ENCODE peak calls at places on chromosome 6, in eight cellular contexts. U, A, Z, P, H, B, J and Y are unnamed samples.

GRCh38 chr6:138455746-138456392 is 43.4 kb downstream of the NHSL1 start:
- DNase-seq in Z (no peak), J (no peak), U (no peak), P (no peak), A (peak; percentile 77), B (no peak), H (no peak), Y (no peak)

GRCh38 chr6:22147469-22147815 is 149.4 kb downstream of the PRL start:
- DNase-seq in J (no peak), Z (no peak), H (no peak), B (no peak), A (no peak), U (no peak), P (no peak), Y (no peak)

GRCh38 chr6:165615629-165616028 is 47.4 kb downstream of the PDE10A start:
- DNase-seq in J (no peak), P (no peak), Z (no peak), B (peak; percentile 50), U (no peak), H (peak; percentile 17), A (peak; percentile 8), Y (no peak)

GRCh38 chr6:32046450-32047083 is 8.4 kb downstream of the CYP21A2 start:
- DNase-seq in H (no peak), J (no peak), P (no peak), U (peak; percentile 57), Z (peak; percentile 78), B (peak; percentile 35), A (no peak), Y (peak; percentile 70)

GRCh38 chr6:158207452-158207788 is 39.3 kb downstream of the GTF2H5 start:
- DNase-seq in A (peak; percentile 82), P (no peak), B (no peak), U (no peak), H (no peak), J (no peak), Z (no peak), Y (no peak)

GRCh38 chr6:144675231-144675861 is 390.2 kb downstream of the UTRN start:
- DNase-seq in P (no peak), H (no peak), U (no peak), B (no peak), Z (peak; percentile 24), A (peak; percentile 24), J (no peak), Y (no peak)

GRCh38 chr6:41027799-41028617 is 11.0 kb downstream of the UNC5CL start:
- DNase-seq in J (no peak), U (peak; percentile 82), Z (peak; percentile 92), H (peak; percentile 75), A (peak; percentile 30), P (peak; percentile 92), B (peak; percentile 90), Y (peak; percentile 96)

GRCh38 chr6:16321341-16321710 is 82.9 kb downstream of the GMPR start:
- DNase-seq in Z (no peak), H (no peak), B (no peak), J (no peak), U (no peak), A (no peak), P (no peak), Y (no peak)

GRCh38 chr6:142944126-142945066 is 580 bp downstream of the HIVEP2 start:
- DNase-seq in H (peak; percentile 88), U (peak; percentile 78), J (no peak), Z (peak; percentile 96), P (peak; percentile 84), B (peak; percentile 42), A (no peak), Y (peak; percentile 95)

GRCh38 chr6:142945071-142945445 is at the start of gene HIVEP2:
- DNase-seq in U (peak; percentile 78), A (no peak), H (peak; percentile 84), P (peak; percentile 88), Z (peak; percentile 93), B (peak; percentile 45), J (no peak), Y (peak; percentile 94)

GRCh38 chr6:142942238-142942637 is 2.7 kb downstream of the HIVEP2 start:
- DNase-seq in B (no peak), Z (no peak), P (no peak), H (no peak), U (no peak), A (no peak), J (no peak), Y (no peak)

GRCh38 chr6:142942805-142943227 is 2.2 kb downstream of the HIVEP2 start:
- DNase-seq in B (peak; percentile 14), U (no peak), Z (no peak), A (no peak), P (no peak), H (peak; percentile 63), J (no peak), Y (no peak)

DNA sequence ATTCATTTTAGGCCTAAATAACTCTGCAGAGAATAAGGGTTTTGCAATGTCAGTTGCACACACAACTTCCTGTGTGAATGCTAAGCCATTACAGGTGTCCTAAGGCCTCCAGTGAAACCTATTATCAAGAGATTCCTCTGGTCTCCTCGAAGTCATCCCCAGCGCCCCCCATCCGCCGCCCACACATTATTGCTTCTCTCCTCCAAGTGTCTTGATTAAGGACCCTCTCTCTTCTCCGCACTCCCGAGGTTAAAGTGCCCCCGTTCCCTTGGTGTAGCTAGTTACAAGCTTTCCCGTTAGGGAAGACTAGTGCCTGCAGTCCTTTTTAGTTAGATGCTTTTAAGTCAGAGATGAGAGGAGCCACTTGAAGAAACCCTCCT is 1.2 kb downstream of the HIVEP2 start:
- DNase-seq in B (no peak), A (no peak), U (no peak), Z (peak; percentile 43), H (peak; percentile 80), J (no peak), P (no peak), Y (peak; percentile 78)
- TF ChIP-seq POLR2A in B (no peak), A (no peak), U (no peak), Z (no peak), H (no peak), J (no peak), P (no peak), Y (no peak)

GRCh38 chr6:132816665-132817064 is 2.3 kb downstream of the RPS12 start:
- DNase-seq in Z (no peak), H (peak; percentile 13), B (no peak), J (no peak), P (no peak), A (no peak), U (no peak), Y (no peak)
- TF ChIP-seq POLR2A in Z (no peak), H (no peak), B (no peak), J (no peak), P (no peak), A (no peak), U (no peak), Y (no peak)

GRCh38 chr6:33624856-33625255 is 3.7 kb downstream of the ITPR3 start:
- DNase-seq in H (no peak), A (no peak), U (no peak), J (no peak), B (no peak), P (no peak), Z (no peak), Y (no peak)

GRCh38 chr6:33620584-33621395 is at the start of gene ITPR3:
- DNase-seq in A (peak; percentile 28), U (no peak), Z (peak; percentile 44), J (no peak), P (peak; percentile 79), H (peak; percentile 81), B (peak; percentile 88), Y (peak; percentile 92)

GRCh38 chr6:33621396-33622388 is 570 bp downstream of the ITPR3 start:
- DNase-seq in H (peak; percentile 38), A (no peak), J (no peak), Z (peak; percentile 43), B (no peak), U (no peak), P (peak; percentile 63), Y (peak; percentile 86)

GRCh38 chr6:33623895-33624381 is 2.8 kb downstream of the ITPR3 start:
- DNase-seq in P (peak; percentile 49), J (no peak), U (no peak), H (no peak), A (no peak), Z (no peak), B (no peak), Y (no peak)

DNA sequence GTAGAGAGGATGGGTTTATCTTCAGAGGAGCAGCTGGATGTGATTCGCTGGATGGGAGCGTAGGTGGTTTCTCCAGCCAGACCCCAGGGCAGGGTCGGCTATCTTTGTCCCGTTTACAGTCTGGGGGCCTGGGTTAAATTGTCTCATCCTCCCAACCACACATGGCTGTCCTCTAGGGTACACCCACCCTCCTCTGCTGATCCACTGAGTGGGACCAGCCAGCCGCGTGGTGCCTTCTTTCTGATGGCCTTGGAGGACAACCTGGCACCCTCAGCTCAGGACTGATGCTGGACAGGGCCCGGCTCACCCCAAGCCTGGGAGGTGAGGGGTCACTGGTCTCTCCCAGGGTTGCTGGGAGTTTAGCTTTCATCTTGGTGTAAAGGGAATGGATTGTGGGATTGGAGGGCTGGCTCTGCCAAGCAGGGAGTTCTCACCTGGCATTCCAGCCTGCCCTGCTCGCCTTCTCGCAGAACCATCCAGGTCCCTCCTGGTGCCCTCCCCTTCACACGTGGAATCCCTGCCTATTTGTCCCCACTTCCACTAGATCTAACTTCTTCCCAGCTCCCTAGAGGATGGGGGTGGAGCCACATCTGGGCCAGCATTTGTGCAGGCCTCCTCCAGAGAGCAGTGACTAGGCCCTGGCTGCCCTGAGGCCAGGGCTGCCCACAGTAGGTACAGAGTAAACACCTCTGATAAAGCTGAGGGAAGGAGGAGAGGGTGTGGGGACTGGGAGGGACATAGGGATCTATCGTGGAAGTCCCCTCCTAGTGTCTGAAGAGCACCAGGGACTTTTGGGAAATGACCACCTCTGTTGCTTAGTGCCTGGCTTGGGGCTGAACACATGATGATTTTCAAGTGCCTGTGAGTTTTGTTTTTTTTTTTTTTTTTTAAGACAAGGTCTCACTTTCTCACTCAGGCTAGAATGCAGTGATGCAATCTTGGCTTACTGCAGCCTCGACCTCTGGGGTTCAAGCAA is 1.6 kb downstream of the ITPR3 start:
- DNase-seq in P (peak; percentile 63), J (no peak), Z (no peak), H (no peak), U (no peak), A (peak; percentile 36), B (no peak), Y (no peak)
- TF ChIP-seq POLR2A in P (no peak), J (no peak), Z (no peak), H (no peak), U (no peak), A (no peak), B (no peak), Y (no peak)

DNA sequence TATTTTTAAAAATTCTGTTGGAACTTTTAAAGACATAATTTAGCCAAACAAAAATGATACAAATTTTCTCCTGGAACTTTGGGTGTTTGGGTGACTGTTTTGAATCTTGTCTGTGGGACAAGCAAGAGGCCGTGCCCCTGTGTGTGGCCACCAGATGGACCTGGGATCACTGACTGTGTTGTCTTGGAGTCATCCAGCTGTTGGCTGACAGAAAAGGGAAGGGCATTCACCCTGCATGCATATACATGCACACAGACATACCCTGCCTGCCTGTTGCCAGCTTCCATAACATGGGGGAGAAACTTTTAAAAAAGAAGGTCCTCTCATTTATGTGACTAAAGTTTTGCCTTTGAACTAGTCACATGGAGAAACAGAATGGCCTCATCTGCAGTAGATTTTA is 72.7 kb downstream of the BLOC1S5 start:
- DNase-seq in P (no peak), A (no peak), J (no peak), U (no peak), B (no peak), H (no peak), Z (no peak), Y (no peak)
- TF ChIP-seq POLR2A in P (no peak), A (no peak), J (no peak), U (no peak), B (no peak), H (no peak), Z (no peak), Y (no peak)